ENCODE peak calls at places on chromosomes 5 and 9, in seven cellular contexts. K is activated naive CD8-positive, alpha-beta T cell treated with anti-CD3 and anti-CD28 coated beads, Interleukin-2, amount 50 U/mL, for 24 hours; H is HS-5; M is activated CD4-positive, CD25-positive, alpha-beta regulatory T cell treated with anti-CD3 and anti-CD28 coated beads, Interleukin-2, amount 50 U/mL, for 72 hours; R is GM12891; S is tibial artery; G is effector memory CD4-positive, alpha-beta T cell. Y is an unnamed sample.

GRCh38 chr5:128116445-128116844 is 32.9 kb downstream of the SLC12A2 start:
- DNase-seq in K (no peak), S (no peak), R (no peak), G (no peak), M (no peak), H (no peak), Y (no peak)

GRCh38 chr9:133788819-133789733 is 50.9 kb upstream of the SARDH start:
- DNase-seq in H (no peak), R (no peak), G (no peak), M (no peak), S (no peak), K (no peak), Y (peak; percentile 38)

GRCh38 chr9:108484468-108484867 is 371.3 kb downstream of the ACTL7B start:
- DNase-seq in K (no peak), M (no peak), H (no peak), R (no peak), G (no peak), S (no peak), Y (no peak)

GRCh38 chr9:96853711-96854072 is 622 bp downstream of the ZNF782 start:
- DNase-seq in M (no peak), R (no peak), S (no peak), K (no peak), H (no peak), G (no peak), Y (no peak)

GRCh38 chr9:136086213-136086881 is 8.7 kb downstream of the NACC2 start:
- DNase-seq in M (no peak), S (peak; percentile 89), R (no peak), H (no peak), K (no peak), G (no peak), Y (peak; percentile 9)

GRCh38 chr9:33453999-33454660 is 6.7 kb upstream of the AQP3 start:
- DNase-seq in H (no peak), M (no peak), K (no peak), G (no peak), R (no peak), S (no peak), Y (no peak)

GRCh38 chr9:134066923-134067851 is 639 bp downstream of the BRD3 start:
- DNase-seq in G (peak; percentile 47), R (peak; percentile 38), S (peak; percentile 66), H (no peak), K (peak; percentile 49), M (peak; percentile 43), Y (no peak)

GRCh38 chr5:135551593-135552447 is 16.1 kb upstream of the NEUROG1 start:
- DNase-seq in R (peak; percentile 45), S (peak; percentile 76), M (peak; percentile 50), H (no peak), K (peak; percentile 67), G (peak; percentile 13), Y (peak; percentile 34)

GRCh38 chr9:84512493-84512892 is 157.0 kb upstream of the NTRK2 start:
- DNase-seq in M (no peak), R (no peak), K (no peak), H (no peak), G (no peak), S (no peak), Y (no peak)